ENCODE peak calls at places on chromosomes 13 and 19, in eight cellular contexts. One of them, this sample, is unnamed.

GRCh38 chr13:106259928-106260327 is 275.5 kb downstream of the EFNB2 start:
- DNase-seq in transverse colon: no peak
- DNase-seq in fibroblast of the aortic adventitia: no peak
- DNase-seq in naive thymus-derived CD4-positive, alpha-beta T cell: no peak
- DNase-seq in GM23338: no peak
- DNase-seq in NB4: no peak
- DNase-seq in SK-N-SH: no peak
- DNase-seq in A549: no peak
- DNase-seq in this sample: no peak

GRCh38 chr19:52343548-52343947 is 7.5 kb downstream of the ZNF610 start:
- DNase-seq in NB4: peak
- DNase-seq in A549: peak
- DNase-seq in GM23338: peak
- DNase-seq in transverse colon: peak
- DNase-seq in SK-N-SH: peak
- DNase-seq in naive thymus-derived CD4-positive, alpha-beta T cell: peak
- DNase-seq in fibroblast of the aortic adventitia: peak
- DNase-seq in this sample: peak

GRCh38 chr13:35700661-35701060 is 224.2 kb upstream of the MAB21L1 start:
- DNase-seq in GM23338: no peak
- DNase-seq in transverse colon: no peak
- DNase-seq in fibroblast of the aortic adventitia: peak
- DNase-seq in SK-N-SH: no peak
- DNase-seq in NB4: no peak
- DNase-seq in A549: no peak
- DNase-seq in naive thymus-derived CD4-positive, alpha-beta T cell: no peak
- DNase-seq in this sample: no peak

GRCh38 chr19:6235031-6235951 is 44.5 kb downstream of the MLLT1 start:
- DNase-seq in naive thymus-derived CD4-positive, alpha-beta T cell: no peak
- DNase-seq in SK-N-SH: peak
- DNase-seq in fibroblast of the aortic adventitia: no peak
- DNase-seq in NB4: no peak
- DNase-seq in A549: no peak
- DNase-seq in GM23338: no peak
- DNase-seq in transverse colon: no peak
- DNase-seq in this sample: no peak

GRCh38 chr13:59734393-59734792 is 429.3 kb downstream of the DIAPH3 start:
- DNase-seq in naive thymus-derived CD4-positive, alpha-beta T cell: no peak
- DNase-seq in NB4: no peak
- DNase-seq in fibroblast of the aortic adventitia: no peak
- DNase-seq in transverse colon: no peak
- DNase-seq in A549: no peak
- DNase-seq in GM23338: no peak
- DNase-seq in SK-N-SH: no peak
- DNase-seq in this sample: no peak

GRCh38 chr13:113914333-113915011 is 50.6 kb upstream of the GAS6 start:
- DNase-seq in A549: no peak
- DNase-seq in GM23338: no peak
- DNase-seq in transverse colon: no peak
- DNase-seq in fibroblast of the aortic adventitia: no peak
- DNase-seq in SK-N-SH: no peak
- DNase-seq in naive thymus-derived CD4-positive, alpha-beta T cell: no peak
- DNase-seq in NB4: no peak
- DNase-seq in this sample: no peak

GRCh38 chr19:58453743-58454142 is 2.3 kb downstream of the ZNF324B start:
- DNase-seq in fibroblast of the aortic adventitia: no peak
- DNase-seq in NB4: no peak
- DNase-seq in GM23338: no peak
- DNase-seq in naive thymus-derived CD4-positive, alpha-beta T cell: no peak
- DNase-seq in transverse colon: no peak
- DNase-seq in A549: no peak
- DNase-seq in SK-N-SH: no peak
- DNase-seq in this sample: no peak

GRCh38 chr19:49877879-49878743 is 609 bp downstream of the TBC1D17 start:
- DNase-seq in SK-N-SH: peak
- DNase-seq in naive thymus-derived CD4-positive, alpha-beta T cell: peak
- DNase-seq in A549: peak
- DNase-seq in fibroblast of the aortic adventitia: peak
- DNase-seq in GM23338: peak
- DNase-seq in transverse colon: peak
- DNase-seq in NB4: peak
- DNase-seq in this sample: peak

GRCh38 chr13:48006396-48006795 is 5.3 kb upstream of the SUCLA2 start:
- DNase-seq in GM23338: no peak
- DNase-seq in A549: no peak
- DNase-seq in NB4: no peak
- DNase-seq in fibroblast of the aortic adventitia: no peak
- DNase-seq in SK-N-SH: no peak
- DNase-seq in naive thymus-derived CD4-positive, alpha-beta T cell: no peak
- DNase-seq in transverse colon: no peak
- DNase-seq in this sample: no peak

GRCh38 chr13:41411536-41411935 is 45.8 kb upstream of the RGCC start:
- DNase-seq in SK-N-SH: no peak
- DNase-seq in GM23338: peak
- DNase-seq in NB4: peak
- DNase-seq in A549: peak
- DNase-seq in naive thymus-derived CD4-positive, alpha-beta T cell: peak
- DNase-seq in fibroblast of the aortic adventitia: peak
- DNase-seq in transverse colon: no peak
- DNase-seq in this sample: no peak

DNA sequence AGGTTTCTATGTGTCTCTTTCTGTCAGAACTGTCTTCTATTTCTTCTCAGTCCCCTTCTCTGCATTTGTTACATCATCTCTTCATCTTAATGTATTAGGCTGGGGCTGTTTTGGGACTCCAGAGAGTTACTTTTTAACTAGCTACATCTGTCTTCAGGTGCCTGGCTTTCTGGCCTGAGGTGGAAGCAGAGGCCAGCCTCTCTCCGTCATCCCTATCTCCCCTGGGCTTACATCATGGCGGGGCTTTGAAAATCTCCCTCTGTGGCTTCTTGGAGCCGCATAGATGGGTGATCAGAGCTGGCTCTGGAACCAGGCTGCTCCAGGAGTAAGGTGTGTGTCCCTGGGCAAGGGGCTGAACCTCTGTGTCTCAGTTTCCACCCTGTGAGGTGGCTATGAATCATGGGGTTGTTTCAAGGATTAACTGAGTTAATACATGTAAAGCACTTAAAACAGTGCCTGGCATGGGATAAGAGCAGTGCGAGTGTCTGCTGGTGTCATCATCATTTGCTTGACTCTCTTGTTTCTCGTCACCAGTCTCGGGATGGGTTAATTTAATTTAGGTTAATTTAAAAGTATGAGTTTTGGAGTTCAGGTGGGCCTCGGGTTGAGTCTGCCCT is 2.0 kb downstream of the EPN1 start:
- DNase-seq in GM23338: no peak
- DNase-seq in fibroblast of the aortic adventitia: no peak
- DNase-seq in NB4: no peak
- DNase-seq in A549: no peak
- DNase-seq in SK-N-SH: no peak
- DNase-seq in transverse colon: no peak
- DNase-seq in naive thymus-derived CD4-positive, alpha-beta T cell: no peak
- DNase-seq in this sample: no peak
- H3K4me3 ChIP-seq in GM23338: peak
- H3K4me3 ChIP-seq in fibroblast of the aortic adventitia: peak
- H3K4me3 ChIP-seq in NB4: no peak
- H3K4me3 ChIP-seq in A549: peak
- H3K4me3 ChIP-seq in SK-N-SH: peak
- H3K4me3 ChIP-seq in transverse colon: no peak
- H3K4me3 ChIP-seq in naive thymus-derived CD4-positive, alpha-beta T cell: no peak
- H3K4me3 ChIP-seq in this sample: no peak

GRCh38 chr19:11964858-11965645 is at the start of gene ZNF763:
- DNase-seq in naive thymus-derived CD4-positive, alpha-beta T cell: peak
- DNase-seq in A549: no peak
- DNase-seq in SK-N-SH: peak
- DNase-seq in NB4: peak
- DNase-seq in GM23338: peak
- DNase-seq in transverse colon: peak
- DNase-seq in fibroblast of the aortic adventitia: peak
- DNase-seq in this sample: peak

GRCh38 chr19:11964496-11964857 is 363 bp upstream of the ZNF763 start:
- DNase-seq in A549: no peak
- DNase-seq in SK-N-SH: peak
- DNase-seq in GM23338: peak
- DNase-seq in fibroblast of the aortic adventitia: no peak
- DNase-seq in NB4: no peak
- DNase-seq in transverse colon: no peak
- DNase-seq in naive thymus-derived CD4-positive, alpha-beta T cell: no peak
- DNase-seq in this sample: peak

GRCh38 chr19:11963566-11964355 is 1.1 kb upstream of the ZNF763 start:
- DNase-seq in naive thymus-derived CD4-positive, alpha-beta T cell: peak
- DNase-seq in fibroblast of the aortic adventitia: peak
- DNase-seq in SK-N-SH: peak
- DNase-seq in A549: no peak
- DNase-seq in GM23338: peak
- DNase-seq in NB4: peak
- DNase-seq in transverse colon: peak
- DNase-seq in this sample: peak
- H3K4me3 ChIP-seq in naive thymus-derived CD4-positive, alpha-beta T cell: peak
- H3K4me3 ChIP-seq in fibroblast of the aortic adventitia: no peak
- H3K4me3 ChIP-seq in SK-N-SH: no peak
- H3K4me3 ChIP-seq in A549: no peak
- H3K4me3 ChIP-seq in GM23338: peak
- H3K4me3 ChIP-seq in NB4: no peak
- H3K4me3 ChIP-seq in transverse colon: no peak
- H3K4me3 ChIP-seq in this sample: no peak

GRCh38 chr19:44447864-44448674 is at the start of gene ZNF229:
- DNase-seq in naive thymus-derived CD4-positive, alpha-beta T cell: peak
- DNase-seq in GM23338: peak
- DNase-seq in transverse colon: peak
- DNase-seq in SK-N-SH: peak
- DNase-seq in A549: peak
- DNase-seq in NB4: no peak
- DNase-seq in fibroblast of the aortic adventitia: peak
- DNase-seq in this sample: peak
- H3K4me3 ChIP-seq in naive thymus-derived CD4-positive, alpha-beta T cell: peak
- H3K4me3 ChIP-seq in GM23338: peak
- H3K4me3 ChIP-seq in transverse colon: peak
- H3K4me3 ChIP-seq in SK-N-SH: peak
- H3K4me3 ChIP-seq in A549: peak
- H3K4me3 ChIP-seq in NB4: no peak
- H3K4me3 ChIP-seq in fibroblast of the aortic adventitia: peak
- H3K4me3 ChIP-seq in this sample: peak

GRCh38 chr19:45913874-45914830 is at the start of gene NANOS2:
- DNase-seq in A549: peak
- DNase-seq in SK-N-SH: no peak
- DNase-seq in transverse colon: no peak
- DNase-seq in fibroblast of the aortic adventitia: peak
- DNase-seq in naive thymus-derived CD4-positive, alpha-beta T cell: no peak
- DNase-seq in NB4: peak
- DNase-seq in GM23338: peak
- DNase-seq in this sample: no peak
- H3K4me3 ChIP-seq in A549: no peak
- H3K4me3 ChIP-seq in SK-N-SH: no peak
- H3K4me3 ChIP-seq in transverse colon: no peak
- H3K4me3 ChIP-seq in fibroblast of the aortic adventitia: no peak
- H3K4me3 ChIP-seq in naive thymus-derived CD4-positive, alpha-beta T cell: no peak
- H3K4me3 ChIP-seq in NB4: no peak
- H3K4me3 ChIP-seq in GM23338: no peak
- H3K4me3 ChIP-seq in this sample: no peak

GRCh38 chr13:79492918-79493594 is 12.1 kb downstream of the NDFIP2 start:
- DNase-seq in NB4: no peak
- DNase-seq in SK-N-SH: no peak
- DNase-seq in naive thymus-derived CD4-positive, alpha-beta T cell: no peak
- DNase-seq in transverse colon: no peak
- DNase-seq in A549: no peak
- DNase-seq in fibroblast of the aortic adventitia: no peak
- DNase-seq in GM23338: no peak
- DNase-seq in this sample: no peak

GRCh38 chr13:79492313-79492798 is 11.4 kb downstream of the NDFIP2 start:
- DNase-seq in NB4: no peak
- DNase-seq in naive thymus-derived CD4-positive, alpha-beta T cell: no peak
- DNase-seq in A549: no peak
- DNase-seq in fibroblast of the aortic adventitia: peak
- DNase-seq in SK-N-SH: no peak
- DNase-seq in GM23338: peak
- DNase-seq in transverse colon: no peak
- DNase-seq in this sample: no peak

GRCh38 chr13:79490326-79490725 is 9.4 kb downstream of the NDFIP2 start:
- DNase-seq in SK-N-SH: no peak
- DNase-seq in transverse colon: no peak
- DNase-seq in fibroblast of the aortic adventitia: no peak
- DNase-seq in GM23338: no peak
- DNase-seq in A549: no peak
- DNase-seq in NB4: no peak
- DNase-seq in naive thymus-derived CD4-positive, alpha-beta T cell: no peak
- DNase-seq in this sample: no peak

GRCh38 chr13:79490846-79491245 is 9.9 kb downstream of the NDFIP2 start:
- DNase-seq in SK-N-SH: no peak
- DNase-seq in naive thymus-derived CD4-positive, alpha-beta T cell: no peak
- DNase-seq in A549: no peak
- DNase-seq in transverse colon: no peak
- DNase-seq in NB4: no peak
- DNase-seq in fibroblast of the aortic adventitia: peak
- DNase-seq in GM23338: no peak
- DNase-seq in this sample: no peak

DNA sequence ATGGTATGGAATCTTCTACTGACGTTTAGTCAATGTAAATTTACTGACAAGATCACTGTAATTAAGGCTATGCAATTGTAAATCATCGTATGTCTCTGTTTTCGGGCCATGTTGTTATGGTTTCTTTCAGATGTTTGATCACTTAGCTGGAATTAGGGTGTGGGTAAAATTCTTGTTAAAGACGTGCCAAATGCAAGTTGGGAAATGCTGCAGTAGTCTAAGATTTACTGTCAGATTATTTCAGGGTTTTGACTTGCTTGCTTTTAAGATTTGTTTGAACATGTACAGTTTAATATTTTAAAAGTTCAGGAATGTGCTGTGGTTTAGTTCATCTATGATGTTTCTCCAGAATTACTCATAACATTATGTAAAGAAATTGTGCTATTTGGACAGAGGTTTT is 10.8 kb downstream of the NDFIP2 start:
- DNase-seq in A549: peak
- DNase-seq in transverse colon: no peak
- DNase-seq in NB4: no peak
- DNase-seq in naive thymus-derived CD4-positive, alpha-beta T cell: no peak
- DNase-seq in SK-N-SH: no peak
- DNase-seq in fibroblast of the aortic adventitia: peak
- DNase-seq in GM23338: no peak
- DNase-seq in this sample: no peak
- H3K4me3 ChIP-seq in A549: no peak
- H3K4me3 ChIP-seq in transverse colon: no peak
- H3K4me3 ChIP-seq in NB4: no peak
- H3K4me3 ChIP-seq in naive thymus-derived CD4-positive, alpha-beta T cell: no peak
- H3K4me3 ChIP-seq in SK-N-SH: no peak
- H3K4me3 ChIP-seq in fibroblast of the aortic adventitia: no peak
- H3K4me3 ChIP-seq in GM23338: no peak
- H3K4me3 ChIP-seq in this sample: no peak